ENCODE peak calls at places on chromosomes 11 and 22, in four cellular contexts. P is IMR-90, Q is body of pancreas, B is H9. R is an unnamed sample.

GRCh38 chr22:44032126-44032730 is 8.1 kb downstream of the PARVB start:
- DNase-seq in P (peak; percentile 22), Q (no peak), B (no peak), R (peak; percentile 29)

GRCh38 chr22:20591660-20592310 is 84.4 kb downstream of the MED15 start:
- DNase-seq in P (peak; percentile 13), Q (no peak), B (peak; percentile 83), R (no peak)

GRCh38 chr11:117734596-117734995 is 62.4 kb downstream of the DSCAML1 start:
- DNase-seq in P (no peak), Q (no peak), B (no peak), R (no peak)

GRCh38 chr11:76791861-76792260 is 8.7 kb downstream of the TSKU start:
- DNase-seq in P (peak; percentile 78), Q (peak; percentile 56), B (peak; percentile 17), R (no peak)

GRCh38 chr11:57514538-57515331 is 767 bp downstream of the SLC43A1 start:
- DNase-seq in P (peak; percentile 24), Q (peak; percentile 88), B (peak; percentile 59), R (peak; percentile 60)

GRCh38 chr11:133518702-133519264 is 13.5 kb downstream of the OPCML start:
- DNase-seq in P (no peak), Q (no peak), B (no peak), R (no peak)

GRCh38 chr22:29165336-29166060 is 40.2 kb upstream of the EMID1 start:
- DNase-seq in P (no peak), Q (no peak), B (no peak), R (no peak)

GRCh38 chr11:76174330-76174729 is 32.0 kb downstream of the WNT11 start:
- DNase-seq in P (no peak), Q (no peak), B (no peak), R (no peak)

GRCh38 chr22:39308614-39309363 is 10.6 kb downstream of the RPL3 start:
- DNase-seq in P (peak; percentile 96), Q (peak; percentile 42), B (peak; percentile 43), R (peak; percentile 85)

GRCh38 chr22:20395181-20395896 is 1.4 kb downstream of the ZNF74 start:
- DNase-seq in P (no peak), Q (no peak), B (no peak), R (no peak)

GRCh38 chr11:12540913-12541587 is 133.2 kb upstream of the TEAD1 start:
- DNase-seq in P (peak; percentile 94), Q (no peak), B (no peak), R (no peak)

GRCh38 chr11:85595285-85595884 is 31.8 kb downstream of the DLG2 start:
- DNase-seq in P (peak; percentile 63), Q (no peak), B (no peak), R (no peak)

GRCh38 chr11:77634724-77635123 is 2.9 kb downstream of the CLNS1A start:
- DNase-seq in P (no peak), Q (no peak), B (no peak), R (no peak)

GRCh38 chr11:44999068-44999467 is 48.4 kb upstream of the TP53I11 start:
- DNase-seq in P (no peak), Q (no peak), B (no peak), R (no peak)

GRCh38 chr11:129223701-129224149 is 31.6 kb upstream of the ARHGAP32 start:
- DNase-seq in P (peak; percentile 45), Q (no peak), B (no peak), R (no peak)

GRCh38 chr11:104191124-104191523 is 27.2 kb upstream of the PDGFD start:
- DNase-seq in P (peak; percentile 49), Q (no peak), B (no peak), R (no peak)

GRCh38 chr22:44359496-44360110 is 46.9 kb upstream of the SHISAL1 start:
- DNase-seq in P (no peak), Q (no peak), B (no peak), R (peak; percentile 6)

GRCh38 chr22:46262449-46263207 is 515 bp downstream of the PKDREJ start:
- DNase-seq in P (peak; percentile 35), Q (peak; percentile 53), B (peak; percentile 86), R (peak; percentile 85)

GRCh38 chr11:120217526-120217925 is 6.7 kb downstream of the OAF start:
- DNase-seq in P (no peak), Q (no peak), B (no peak), R (no peak)

GRCh38 chr22:40332319-40332781 is 13.9 kb upstream of the ADSL start:
- DNase-seq in P (peak; percentile 81), Q (no peak), B (no peak), R (no peak)

GRCh38 chr22:42768385-42769035 is 47.8 kb upstream of the A4GALT start:
- DNase-seq in P (no peak), Q (no peak), B (no peak), R (no peak)

GRCh38 chr22:42814215-42814614 is 42.9 kb downstream of the ARFGAP3 start:
- DNase-seq in P (no peak), Q (no peak), B (no peak), R (no peak)

GRCh38 chr22:41833369-41834004 is 582 bp downstream of the SREBF2 start:
- DNase-seq in P (no peak), Q (peak; percentile 64), B (no peak), R (peak; percentile 73)

GRCh38 chr22:29700949-29701927 is 18.6 kb upstream of the CABP7 start:
- DNase-seq in P (peak; percentile 34), Q (peak; percentile 49), B (peak; percentile 72), R (no peak)

GRCh38 chr11:66607126-66607834 is 9.2 kb upstream of the RBM14 start:
- DNase-seq in P (peak; percentile 48), Q (peak; percentile 87), B (no peak), R (peak; percentile 83)

GRCh38 chr22:33563568-33563967 is 356.7 kb downstream of the LARGE1 start:
- DNase-seq in P (no peak), Q (no peak), B (no peak), R (no peak)

GRCh38 chr11:120547871-120548681 is 36.5 kb downstream of the GRIK4 start:
- DNase-seq in P (peak; percentile 98), Q (peak; percentile 98), B (no peak), R (peak; percentile 88)

GRCh38 chr11:74094393-74094792 is 76.4 kb downstream of the C2CD3 start:
- DNase-seq in P (no peak), Q (no peak), B (no peak), R (no peak)

GRCh38 chr11:74086242-74086884 is 77.5 kb upstream of the UCP3 start:
- DNase-seq in P (no peak), Q (no peak), B (no peak), R (no peak)

GRCh38 chr11:74092425-74092824 is 78.4 kb downstream of the C2CD3 start:
- DNase-seq in P (no peak), Q (no peak), B (no peak), R (no peak)

GRCh38 chr11:74091549-74091948 is 79.3 kb downstream of the C2CD3 start:
- DNase-seq in P (no peak), Q (no peak), B (no peak), R (no peak)

GRCh38 chr11:74090701-74091100 is 80.1 kb downstream of the C2CD3 start:
- DNase-seq in P (peak; percentile 29), Q (no peak), B (no peak), R (no peak)
- TF ChIP-seq CTCF in P (peak; percentile 21), Q (peak; percentile 11), B (peak; percentile 19), R (peak; percentile 46)

GRCh38 chr11:34358258-34358665 is 452 bp upstream of the ABTB2 start:
- DNase-seq in P (peak; percentile 24), Q (peak; percentile 63), B (no peak), R (no peak)
- H3K27ac ChIP-seq in P (no peak overlapping the region), Q (peak overlapping the region; percentile 82), B (peak overlapping the region; percentile 63), R (peak overlapping the region; percentile 84)

GRCh38 chr22:24772493-24773220 is 1.9 kb downstream of the PIWIL3 start:
- DNase-seq in P (peak; percentile 54), Q (peak; percentile 7), B (peak; percentile 79), R (no peak)
- TF ChIP-seq CTCF in P (peak; percentile 74), Q (peak; percentile 42), B (peak; percentile 82), R (peak; percentile 19)

DNA sequence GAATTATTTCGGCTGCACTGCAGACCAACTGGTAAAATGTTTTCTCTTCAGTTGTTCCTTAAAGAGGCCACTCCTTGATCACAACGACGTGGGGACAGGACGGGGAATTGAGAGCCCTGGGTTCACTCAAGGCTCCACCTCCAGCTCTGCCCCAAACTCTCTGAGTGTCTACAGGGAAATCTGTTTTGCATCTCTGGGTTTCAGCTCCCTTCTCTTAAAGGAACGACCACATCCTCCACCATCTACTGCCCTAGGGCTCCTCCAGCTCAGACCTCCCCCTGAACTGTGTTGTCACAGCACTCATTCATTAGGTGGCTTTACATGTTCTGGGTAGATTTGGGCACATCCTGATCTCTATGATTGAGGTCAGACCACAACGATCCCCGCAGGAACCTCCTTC is 5.1 kb upstream of the PPFIA1 start:
- DNase-seq in P (no peak), Q (no peak), B (no peak), R (no peak)
- H3K27ac ChIP-seq in P (no peak overlapping the region), Q (no peak overlapping the region), B (no peak overlapping the region), R (no peak overlapping the region)

DNA sequence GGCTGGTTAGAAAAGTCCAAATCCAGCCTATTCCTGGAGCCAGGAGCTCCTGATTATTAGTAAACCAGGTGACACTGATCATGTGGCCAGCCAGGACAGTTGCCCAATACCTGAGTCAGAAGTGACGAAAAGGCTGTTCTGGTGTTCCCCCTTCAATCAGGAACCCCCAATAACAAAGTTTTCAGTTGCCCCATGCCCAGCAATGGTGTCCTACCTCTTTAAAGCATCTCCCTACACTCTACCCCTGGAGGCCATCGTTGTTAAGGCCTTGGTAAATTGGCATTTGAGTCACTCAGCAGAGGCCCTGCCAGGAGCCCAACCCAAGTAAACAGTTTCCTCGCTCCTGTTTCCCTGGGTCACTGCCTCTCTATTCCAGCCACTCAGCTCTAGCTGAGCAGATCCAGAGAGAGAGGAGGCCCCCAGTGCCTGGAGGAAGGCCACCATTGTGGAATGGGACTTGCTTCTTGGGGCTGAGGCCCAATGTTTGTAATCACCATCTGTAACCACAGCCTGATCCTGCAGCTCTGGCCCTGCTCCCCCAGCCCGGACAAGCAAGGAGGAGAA is 25.0 kb downstream of the ARHGAP1 start:
- DNase-seq in P (peak; percentile 72), Q (peak; percentile 75), B (no peak), R (peak; percentile 86)
- TF ChIP-seq CTCF in P (no peak), Q (peak; percentile 30), B (no peak), R (no peak)

GRCh38 chr22:30880847-30881246 is 87.7 kb downstream of the MORC2 start:
- DNase-seq in P (no peak), Q (no peak), B (no peak), R (peak; percentile 38)

GRCh38 chr22:30881361-30882180 is 87.0 kb downstream of the MORC2 start:
- DNase-seq in P (no peak), Q (peak; percentile 16), B (no peak), R (no peak)

GRCh38 chr22:30882974-30883533 is 85.5 kb downstream of the MORC2 start:
- DNase-seq in P (no peak), Q (no peak), B (no peak), R (no peak)

GRCh38 chr22:30883586-30884145 is 84.9 kb downstream of the MORC2 start:
- DNase-seq in P (no peak), Q (no peak), B (no peak), R (no peak)

GRCh38 chr22:30882181-30882771 is 86.3 kb downstream of the MORC2 start:
- DNase-seq in P (no peak), Q (no peak), B (no peak), R (no peak)
- H3K27ac ChIP-seq in P (no peak overlapping the region), Q (no peak overlapping the region), B (no peak overlapping the region), R (no peak overlapping the region)

GRCh38 chr11:8070417-8071101 is 10.5 kb upstream of the TUB start:
- DNase-seq in P (peak; percentile 61), Q (no peak), B (no peak), R (no peak)
- TF ChIP-seq CTCF in P (peak; percentile 62), Q (peak; percentile 24), B (peak; percentile 53), R (peak; percentile 26)